ENCODE peak calls at places on chromosomes 3 and 15, in seven cellular contexts. M is GM12878, W is H1, D is K562, N is HepG2, S is HCT116, B is SK-N-SH. F is an unnamed sample.

GRCh38 chr15:75661041-75661778 is 13.5 kb downstream of the SNX33 start:
- DNase-seq in D (no peak), W (peak; percentile 36), S (no peak), B (no peak), N (peak; percentile 45), M (no peak), F (no peak)

GRCh38 chr3:39101022-39101689 is 6.3 kb downstream of the GORASP1 start:
- DNase-seq in N (peak; percentile 29), W (no peak), S (no peak), M (no peak), D (peak; percentile 85), B (peak; percentile 78), F (no peak)

GRCh38 chr3:173395412-173396181 is 1.9 kb upstream of the NLGN1 start:
- DNase-seq in N (no peak), M (no peak), D (peak; percentile 14), S (peak; percentile 54), W (peak; percentile 77), B (peak; percentile 84), F (peak; percentile 93)

GRCh38 chr3:118536764-118537163 is 497.9 kb downstream of the IGSF11 start:
- DNase-seq in N (no peak), D (no peak), B (no peak), W (no peak), M (no peak), S (peak; percentile 60), F (no peak)

GRCh38 chr15:81863157-81863556 is 182.7 kb downstream of the MEX3B start:
- DNase-seq in N (no peak), M (no peak), W (no peak), D (no peak), B (no peak), S (no peak), F (no peak)

GRCh38 chr15:63083046-63083445 is 38.6 kb upstream of the LACTB start:
- DNase-seq in N (no peak), W (no peak), S (no peak), B (no peak), D (no peak), M (no peak), F (no peak)

GRCh38 chr3:188084751-188085595 is 69.0 kb upstream of the LPP start:
- DNase-seq in D (no peak), B (no peak), N (peak; percentile 9), S (no peak), W (no peak), M (no peak), F (no peak)

GRCh38 chr3:30495172-30496124 is 111.0 kb upstream of the TGFBR2 start:
- DNase-seq in D (no peak), S (no peak), N (no peak), W (no peak), M (no peak), B (no peak), F (no peak)

GRCh38 chr3:177193706-177194268 is 3.5 kb downstream of the TBL1XR1 start:
- DNase-seq in S (no peak), N (no peak), D (no peak), B (no peak), M (no peak), W (no peak), F (peak; percentile 64)

GRCh38 chr15:78389356-78389755 is 48.7 kb upstream of the IREB2 start:
- DNase-seq in D (no peak), M (no peak), S (no peak), W (no peak), N (no peak), B (no peak), F (no peak)

GRCh38 chr3:196422976-196423781 is 9.0 kb downstream of the UBXN7 start:
- DNase-seq in N (no peak), D (no peak), B (peak; percentile 73), S (no peak), M (no peak), W (no peak), F (peak; percentile 35)

GRCh38 chr3:156135921-156136655 is 15.7 kb downstream of the KCNAB1 start:
- DNase-seq in W (no peak), M (no peak), N (no peak), B (no peak), D (peak; percentile 19), S (no peak), F (no peak)

GRCh38 chr3:66182228-66182627 is 38.6 kb upstream of the SLC25A26 start:
- DNase-seq in M (no peak), B (no peak), D (no peak), N (no peak), S (no peak), W (no peak), F (no peak)

GRCh38 chr3:53544357-53544756 is 49.9 kb downstream of the CACNA1D start:
- DNase-seq in S (no peak), W (no peak), N (no peak), B (no peak), M (no peak), D (no peak), F (no peak)

GRCh38 chr3:177673105-177673804 is 476.0 kb upstream of the TBL1XR1 start:
- DNase-seq in D (no peak), W (no peak), B (no peak), M (no peak), S (no peak), N (no peak), F (peak; percentile 41)

GRCh38 chr15:28128036-28128435 is 28.9 kb upstream of the OCA2 start:
- DNase-seq in B (no peak), D (no peak), M (no peak), S (no peak), W (no peak), N (no peak), F (no peak)

GRCh38 chr3:162441716-162442115 is 945.1 kb downstream of the OTOL1 start:
- DNase-seq in D (no peak), S (no peak), W (no peak), M (no peak), N (no peak), B (no peak), F (no peak)

GRCh38 chr15:53918180-53919079 is 59.8 kb upstream of the UNC13C start:
- DNase-seq in B (no peak), N (peak; percentile 27), M (no peak), W (no peak), S (no peak), D (no peak), F (no peak)

GRCh38 chr3:123818921-123819429 is 65.2 kb downstream of the MYLK start:
- DNase-seq in S (no peak), W (no peak), N (peak; percentile 77), B (no peak), D (no peak), M (no peak), F (no peak)

GRCh38 chr3:159859836-159860235 is 128.8 kb upstream of the IL12A start:
- DNase-seq in N (no peak), B (no peak), M (no peak), W (no peak), S (no peak), D (no peak), F (no peak)

DNA sequence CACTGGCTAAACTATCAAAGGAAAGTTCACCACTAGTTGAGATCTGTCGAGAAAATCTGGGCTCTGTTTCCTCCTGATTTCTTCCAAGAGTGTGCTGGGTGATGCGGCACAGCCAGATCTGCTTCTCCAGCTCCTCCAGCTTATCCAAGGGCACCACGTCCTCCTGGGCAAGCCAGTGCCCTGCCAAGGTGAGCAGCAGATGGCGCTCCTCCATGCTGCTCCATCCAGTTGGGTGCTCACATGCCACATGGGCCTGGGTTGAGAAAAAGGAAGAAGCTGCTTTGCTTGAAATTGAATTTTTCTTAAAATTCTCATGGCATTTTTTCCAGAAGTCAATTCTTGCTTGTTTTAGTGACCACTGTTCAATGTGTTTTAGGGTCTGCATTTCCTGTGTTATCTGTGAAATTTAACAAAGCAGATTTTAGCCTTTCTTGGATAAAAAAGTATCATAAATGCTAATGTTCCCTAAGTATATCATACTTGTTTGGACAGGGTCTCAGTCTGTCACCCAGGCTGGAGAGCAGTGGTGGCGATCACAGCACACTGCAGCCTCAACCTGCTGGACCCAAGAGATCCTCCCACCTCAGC is 47.3 kb downstream of the EIF3J start:
- DNase-seq in M (no peak), D (no peak), B (peak; percentile 43), S (peak; percentile 26), N (peak; percentile 36), W (peak; percentile 21), F (peak; percentile 18)
- TF ChIP-seq JUND in M (no peak), D (no peak), B (no peak), S (no peak), N (no peak), W (no peak), F (no peak)

GRCh38 chr3:153599685-153600084 is 437.7 kb downstream of the RAP2B start:
- DNase-seq in W (no peak), M (no peak), N (peak; percentile 76), S (peak; percentile 54), D (no peak), B (no peak), F (no peak)

GRCh38 chr3:153591566-153592221 is 429.7 kb downstream of the RAP2B start:
- DNase-seq in M (no peak), B (no peak), N (no peak), S (no peak), W (no peak), D (no peak), F (no peak)

GRCh38 chr3:153596402-153596801 is 434.4 kb downstream of the RAP2B start:
- DNase-seq in W (no peak), N (no peak), M (no peak), B (no peak), S (no peak), D (no peak), F (no peak)

DNA sequence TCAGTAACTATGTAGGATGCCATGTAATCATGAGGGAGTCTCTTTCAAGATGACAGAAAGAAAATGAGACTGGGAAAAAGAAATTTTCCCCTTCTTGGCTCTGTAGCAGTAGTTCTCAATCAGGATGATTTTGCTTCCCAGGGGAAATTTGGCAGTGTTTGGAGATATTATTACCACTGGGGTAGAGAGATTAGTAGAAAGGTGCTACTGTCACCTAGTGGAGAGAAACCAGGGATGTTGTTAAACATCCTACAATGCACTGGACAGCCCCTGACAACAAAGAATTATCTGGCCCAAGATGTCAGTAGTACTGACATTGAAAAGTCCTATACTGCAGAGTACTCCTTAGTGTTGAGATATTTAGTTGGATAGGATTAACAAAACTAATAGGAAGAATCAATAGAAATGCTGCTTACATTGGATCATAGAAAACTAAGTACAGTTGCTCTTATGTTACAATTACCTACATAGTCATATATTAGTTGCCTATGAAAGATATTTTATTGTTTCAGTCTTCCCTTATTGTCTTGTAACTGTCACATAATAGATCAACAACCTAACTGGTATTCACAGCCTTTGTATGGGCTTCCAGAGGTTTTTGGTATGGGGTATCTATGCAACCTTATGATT is 433.3 kb downstream of the RAP2B start:
- DNase-seq in N (peak; percentile 18), D (no peak), M (no peak), S (peak; percentile 24), W (no peak), B (peak; percentile 1), F (peak; percentile 71)
- TF ChIP-seq JUND in N (no peak), D (no peak), M (no peak), S (no peak), W (no peak), B (no peak), F (no peak)

DNA sequence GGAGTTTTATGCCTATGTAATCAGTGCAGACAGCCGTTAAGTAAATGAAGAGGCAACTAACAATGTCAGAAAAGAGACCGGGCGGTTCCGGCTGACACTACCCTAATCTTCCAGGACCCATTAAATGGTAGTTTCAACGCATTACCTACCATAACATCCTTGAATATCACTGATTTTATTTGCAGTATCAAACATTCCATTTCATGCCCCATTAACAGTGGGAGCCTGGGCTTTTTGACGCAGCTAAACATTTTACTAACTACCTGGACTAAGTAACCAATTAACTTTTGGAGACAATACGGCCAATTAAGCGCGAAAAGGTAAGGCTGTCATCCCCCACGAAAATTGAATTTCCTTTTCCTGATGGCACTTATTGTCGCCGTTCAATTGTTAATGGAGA is 832.8 kb upstream of the NR2F2 start:
- DNase-seq in D (no peak), S (no peak), N (no peak), B (no peak), M (no peak), W (no peak), F (no peak)
- TF ChIP-seq JUND in D (no peak), S (no peak), N (no peak), B (no peak), M (no peak), W (no peak), F (no peak)

GRCh38 chr3:45597166-45597565 is 2.6 kb downstream of the LIMD1 start:
- DNase-seq in W (no peak), S (no peak), B (no peak), M (no peak), D (no peak), N (no peak), F (no peak)
- TF ChIP-seq JUND in W (no peak), S (no peak), B (no peak), M (no peak), D (no peak), N (no peak), F (no peak)

F was measured in T47D.